ENCODE peak calls at places on chromosomes 7 and 10, in nine cellular contexts. One of them, this sample, is unnamed.

GRCh38 chr7:21617916-21618390 is 75.1 kb downstream of the DNAH11 start:
- DNase-seq in endothelial cell: no peak
- DNase-seq in MCF 10A: peak; percentile 95
- DNase-seq in RWPE1: peak; percentile 58
- DNase-seq in fibroblast of lung: peak; percentile 76
- DNase-seq in neural crest cell: no peak
- DNase-seq in thoracic aorta: peak; percentile 21
- DNase-seq in A549: peak; percentile 87
- DNase-seq in HL-60: no peak
- DNase-seq in this sample: peak; percentile 53

GRCh38 chr7:139798221-139798620 is 20.4 kb upstream of the HIPK2 start:
- DNase-seq in HL-60: no peak
- DNase-seq in neural crest cell: no peak
- DNase-seq in RWPE1: no peak
- DNase-seq in endothelial cell: no peak
- DNase-seq in fibroblast of lung: no peak
- DNase-seq in thoracic aorta: no peak
- DNase-seq in A549: no peak
- DNase-seq in MCF 10A: no peak
- DNase-seq in this sample: no peak

GRCh38 chr10:70575874-70576802 is 26.4 kb downstream of the PRF1 start:
- DNase-seq in neural crest cell: no peak
- DNase-seq in endothelial cell: no peak
- DNase-seq in RWPE1: no peak
- DNase-seq in A549: peak; percentile 13
- DNase-seq in thoracic aorta: no peak
- DNase-seq in HL-60: peak; percentile 92
- DNase-seq in fibroblast of lung: peak; percentile 80
- DNase-seq in MCF 10A: peak; percentile 80
- DNase-seq in this sample: peak; percentile 26

GRCh38 chr7:78212476-78213060 is 414.0 kb downstream of the PHTF2 start:
- DNase-seq in A549: no peak
- DNase-seq in endothelial cell: no peak
- DNase-seq in MCF 10A: no peak
- DNase-seq in thoracic aorta: no peak
- DNase-seq in neural crest cell: no peak
- DNase-seq in HL-60: no peak
- DNase-seq in fibroblast of lung: no peak
- DNase-seq in RWPE1: no peak
- DNase-seq in this sample: no peak

GRCh38 chr10:16887565-16887964 is 70.3 kb upstream of the RSU1 start:
- DNase-seq in neural crest cell: no peak
- DNase-seq in MCF 10A: peak; percentile 44
- DNase-seq in fibroblast of lung: peak; percentile 81
- DNase-seq in RWPE1: no peak
- DNase-seq in A549: no peak
- DNase-seq in thoracic aorta: no peak
- DNase-seq in HL-60: no peak
- DNase-seq in endothelial cell: no peak
- DNase-seq in this sample: no peak

GRCh38 chr7:21912305-21912704 is 33.4 kb downstream of the CDCA7L start:
- DNase-seq in neural crest cell: no peak
- DNase-seq in fibroblast of lung: peak; percentile 85
- DNase-seq in A549: no peak
- DNase-seq in thoracic aorta: no peak
- DNase-seq in RWPE1: no peak
- DNase-seq in endothelial cell: no peak
- DNase-seq in MCF 10A: no peak
- DNase-seq in HL-60: no peak
- DNase-seq in this sample: peak; percentile 34

GRCh38 chr10:131478398-131478989 is 167.0 kb upstream of the TCERG1L start:
- DNase-seq in A549: no peak
- DNase-seq in fibroblast of lung: no peak
- DNase-seq in RWPE1: no peak
- DNase-seq in endothelial cell: no peak
- DNase-seq in HL-60: no peak
- DNase-seq in MCF 10A: no peak
- DNase-seq in thoracic aorta: no peak
- DNase-seq in neural crest cell: no peak
- DNase-seq in this sample: no peak

GRCh38 chr10:88879754-88880286 is at the start of gene STAMBPL1:
- DNase-seq in RWPE1: peak; percentile 51
- DNase-seq in HL-60: peak; percentile 47
- DNase-seq in fibroblast of lung: no peak
- DNase-seq in endothelial cell: peak; percentile 49
- DNase-seq in neural crest cell: no peak
- DNase-seq in MCF 10A: peak; percentile 1
- DNase-seq in thoracic aorta: no peak
- DNase-seq in A549: no peak
- DNase-seq in this sample: no peak

GRCh38 chr7:28748346-28748745 is 209.8 kb downstream of the TRIL start:
- DNase-seq in HL-60: no peak
- DNase-seq in endothelial cell: no peak
- DNase-seq in A549: no peak
- DNase-seq in fibroblast of lung: no peak
- DNase-seq in RWPE1: no peak
- DNase-seq in neural crest cell: no peak
- DNase-seq in MCF 10A: no peak
- DNase-seq in thoracic aorta: no peak
- DNase-seq in this sample: no peak

GRCh38 chr7:28747404-28747803 is 210.7 kb downstream of the TRIL start:
- DNase-seq in thoracic aorta: no peak
- DNase-seq in neural crest cell: no peak
- DNase-seq in MCF 10A: no peak
- DNase-seq in A549: no peak
- DNase-seq in fibroblast of lung: no peak
- DNase-seq in HL-60: no peak
- DNase-seq in endothelial cell: no peak
- DNase-seq in RWPE1: no peak
- DNase-seq in this sample: no peak

GRCh38 chr7:28747854-28748253 is 210.3 kb downstream of the TRIL start:
- DNase-seq in neural crest cell: no peak
- DNase-seq in thoracic aorta: no peak
- DNase-seq in A549: no peak
- DNase-seq in HL-60: no peak
- DNase-seq in RWPE1: no peak
- DNase-seq in endothelial cell: no peak
- DNase-seq in MCF 10A: no peak
- DNase-seq in fibroblast of lung: no peak
- DNase-seq in this sample: no peak

GRCh38 chr7:28749673-28750072 is 208.5 kb downstream of the TRIL start:
- DNase-seq in thoracic aorta: no peak
- DNase-seq in neural crest cell: no peak
- DNase-seq in HL-60: no peak
- DNase-seq in RWPE1: no peak
- DNase-seq in MCF 10A: peak; percentile 28
- DNase-seq in A549: no peak
- DNase-seq in endothelial cell: no peak
- DNase-seq in fibroblast of lung: no peak
- DNase-seq in this sample: no peak

DNA sequence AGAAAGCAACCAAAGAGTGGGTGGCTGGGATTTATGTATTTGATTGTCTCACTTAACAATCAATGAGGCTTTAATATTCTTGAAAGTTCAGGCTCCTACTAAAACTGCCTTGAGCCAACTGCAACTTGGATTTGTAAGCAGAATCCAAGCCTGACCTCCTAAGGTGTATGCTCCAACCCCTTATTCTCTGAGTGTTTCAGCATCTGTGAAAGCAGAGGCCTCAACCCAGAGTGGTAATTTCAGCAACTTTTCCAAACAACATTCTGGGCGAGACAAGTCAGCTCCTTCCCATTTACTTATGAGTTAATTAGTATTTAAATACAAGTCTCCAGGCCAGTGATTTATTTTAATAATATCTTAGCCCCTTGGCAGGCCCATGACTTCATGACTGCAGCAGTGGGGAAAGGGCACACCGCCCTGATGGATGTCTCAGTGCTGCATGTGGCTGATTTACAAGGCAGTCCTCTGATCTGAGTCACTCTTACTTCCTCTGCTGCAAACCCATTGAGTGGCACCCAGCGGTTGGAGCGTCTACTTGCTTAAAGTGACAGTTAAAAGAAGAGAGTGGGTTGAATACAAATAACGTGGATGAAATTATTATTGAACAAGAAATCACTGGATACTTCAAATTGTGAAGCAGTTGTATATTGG is 209.1 kb downstream of the TRIL start:
- DNase-seq in RWPE1: peak; percentile 74
- DNase-seq in neural crest cell: no peak
- DNase-seq in fibroblast of lung: peak; percentile 74
- DNase-seq in endothelial cell: no peak
- DNase-seq in A549: peak; percentile 50
- DNase-seq in MCF 10A: peak; percentile 79
- DNase-seq in HL-60: no peak
- DNase-seq in thoracic aorta: peak; percentile 18
- DNase-seq in this sample: peak; percentile 65
- TF ChIP-seq CTCF in RWPE1: no peak
- TF ChIP-seq CTCF in neural crest cell: no peak
- TF ChIP-seq CTCF in fibroblast of lung: no peak
- TF ChIP-seq CTCF in endothelial cell: no peak
- TF ChIP-seq CTCF in A549: no peak
- TF ChIP-seq CTCF in MCF 10A: no peak
- TF ChIP-seq CTCF in HL-60: no peak
- TF ChIP-seq CTCF in thoracic aorta: no peak
- TF ChIP-seq CTCF in this sample: no peak

DNA sequence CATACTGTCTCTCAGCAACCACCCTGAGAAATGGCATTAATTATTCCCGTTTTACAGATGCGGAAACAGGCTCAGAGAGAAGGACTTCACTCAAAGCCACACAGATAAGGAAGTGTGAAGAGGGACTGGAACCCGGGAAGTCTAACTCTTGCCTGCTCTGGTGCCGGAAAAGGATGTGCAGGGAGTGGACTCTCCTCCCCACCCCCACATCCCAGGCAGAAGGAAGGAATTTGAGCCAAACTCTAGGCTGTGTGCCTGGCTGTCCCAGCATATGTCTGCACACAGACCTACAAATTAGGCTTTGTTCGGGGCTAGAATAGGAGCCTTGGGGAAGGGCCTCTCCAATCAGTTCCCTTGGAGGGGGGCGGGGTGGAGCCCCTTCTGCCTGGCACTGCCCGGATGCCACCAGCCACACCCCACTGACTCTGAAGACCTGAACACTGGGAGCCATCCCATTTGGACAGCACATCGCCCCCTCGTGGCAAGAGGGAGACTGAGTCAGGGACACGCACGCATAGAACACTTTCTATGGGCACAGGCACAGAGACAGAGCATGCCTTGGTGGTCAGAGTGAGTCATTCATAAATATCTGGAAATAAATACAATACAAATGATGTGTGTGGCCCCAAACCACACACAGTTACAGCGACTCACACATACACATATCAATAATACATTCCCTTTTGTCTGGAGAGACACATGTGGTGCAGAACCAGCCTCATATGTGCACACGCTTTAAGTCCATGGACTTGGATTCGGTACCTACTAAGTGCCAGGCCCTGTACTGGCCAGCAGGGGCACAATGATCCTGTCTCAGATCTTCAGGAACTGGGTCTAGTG is 13.1 kb downstream of the LZTS2 start:
- DNase-seq in A549: peak; percentile 94
- DNase-seq in RWPE1: peak; percentile 94
- DNase-seq in endothelial cell: peak; percentile 84
- DNase-seq in neural crest cell: peak; percentile 91
- DNase-seq in fibroblast of lung: peak; percentile 91
- DNase-seq in MCF 10A: peak; percentile 95
- DNase-seq in HL-60: peak; percentile 71
- DNase-seq in thoracic aorta: peak; percentile 65
- DNase-seq in this sample: peak; percentile 60
- TF ChIP-seq CTCF in A549: peak; percentile 95
- TF ChIP-seq CTCF in RWPE1: peak; percentile 87
- TF ChIP-seq CTCF in endothelial cell: peak; percentile 84
- TF ChIP-seq CTCF in neural crest cell: peak; percentile 93
- TF ChIP-seq CTCF in fibroblast of lung: peak; percentile 75
- TF ChIP-seq CTCF in MCF 10A: peak; percentile 67
- TF ChIP-seq CTCF in HL-60: peak; percentile 77
- TF ChIP-seq CTCF in thoracic aorta: peak; percentile 94
- TF ChIP-seq CTCF in this sample: peak; percentile 84

GRCh38 chr10:97612386-97612785 is 20.9 kb downstream of the MORN4 start:
- DNase-seq in HL-60: no peak
- DNase-seq in neural crest cell: no peak
- DNase-seq in fibroblast of lung: peak; percentile 42
- DNase-seq in RWPE1: peak; percentile 87
- DNase-seq in A549: peak; percentile 70
- DNase-seq in endothelial cell: no peak
- DNase-seq in MCF 10A: peak; percentile 74
- DNase-seq in thoracic aorta: no peak
- DNase-seq in this sample: peak; percentile 55
- TF ChIP-seq CTCF in HL-60: no peak
- TF ChIP-seq CTCF in neural crest cell: peak; percentile 60
- TF ChIP-seq CTCF in fibroblast of lung: peak; percentile 3
- TF ChIP-seq CTCF in RWPE1: peak; percentile 57
- TF ChIP-seq CTCF in A549: peak; percentile 85
- TF ChIP-seq CTCF in endothelial cell: no peak
- TF ChIP-seq CTCF in MCF 10A: peak; percentile 48
- TF ChIP-seq CTCF in thoracic aorta: peak; percentile 61
- TF ChIP-seq CTCF in this sample: peak; percentile 59

DNA sequence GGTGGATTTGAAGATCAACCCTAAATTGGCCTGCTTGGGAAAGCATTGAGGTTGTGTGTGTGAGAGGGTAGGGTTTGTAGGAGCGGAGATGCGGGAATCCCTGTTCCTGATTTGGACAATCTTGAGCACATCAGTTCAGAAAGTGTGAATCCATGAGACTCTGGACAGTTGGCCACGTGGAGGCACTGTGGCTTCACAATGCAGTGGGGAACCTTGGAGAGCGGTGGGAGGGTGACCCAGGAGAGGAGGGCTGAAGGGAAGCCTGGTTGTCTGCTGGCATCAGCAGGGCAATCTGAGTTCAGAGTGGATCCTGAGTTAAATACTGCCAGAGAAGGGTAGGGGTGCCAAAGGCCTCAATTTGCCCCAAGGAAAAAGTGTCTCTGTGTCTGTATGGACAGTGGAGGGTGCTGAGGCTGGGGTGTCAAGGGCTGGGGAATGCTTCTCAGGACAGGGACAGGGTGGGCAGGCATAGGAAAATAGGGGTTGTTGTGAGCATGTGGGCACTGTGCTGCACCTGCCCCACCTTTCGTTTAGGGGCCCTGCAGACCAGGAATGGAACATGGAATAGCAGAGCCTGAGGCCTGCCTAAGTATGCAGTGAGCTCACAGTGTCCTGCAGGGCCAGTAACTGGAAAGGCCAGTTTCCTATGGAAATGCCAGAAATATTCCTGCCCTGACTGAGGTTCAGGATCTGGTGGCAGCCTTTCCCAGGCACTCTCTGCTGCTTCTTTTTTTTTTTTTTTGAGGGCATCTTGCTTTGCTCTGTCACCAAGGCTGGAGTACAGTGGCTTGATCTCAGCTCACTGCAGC is 162.9 kb upstream of the PRSS58 start:
- DNase-seq in HL-60: no peak
- DNase-seq in A549: peak; percentile 9
- DNase-seq in thoracic aorta: no peak
- DNase-seq in fibroblast of lung: peak; percentile 28
- DNase-seq in neural crest cell: no peak
- DNase-seq in endothelial cell: peak; percentile 65
- DNase-seq in RWPE1: no peak
- DNase-seq in MCF 10A: peak; percentile 34
- DNase-seq in this sample: no peak
- TF ChIP-seq CTCF in HL-60: peak; percentile 49
- TF ChIP-seq CTCF in A549: peak; percentile 13
- TF ChIP-seq CTCF in thoracic aorta: no peak
- TF ChIP-seq CTCF in fibroblast of lung: peak; percentile 63
- TF ChIP-seq CTCF in neural crest cell: no peak
- TF ChIP-seq CTCF in endothelial cell: no peak
- TF ChIP-seq CTCF in RWPE1: no peak
- TF ChIP-seq CTCF in MCF 10A: peak; percentile 10
- TF ChIP-seq CTCF in this sample: no peak